ENCODE peak calls at places on chromosomes 7 and 10, in eight cellular contexts. O is prostate gland, W is gastrocnemius medialis, F is body of pancreas, Y is spleen, K is heart left ventricle, L is upper lobe of left lung, R is uterus. D is an unnamed sample.

GRCh38 chr7:157523371-157523765 is 186.6 kb downstream of the DNAJB6 start:
- DNase-seq in O (no peak), W (no peak), F (no peak), Y (peak), K (no peak), L (no peak), R (no peak), D (no peak)

GRCh38 chr10:11354823-11355222 is 256.6 kb downstream of the USP6NL start:
- DNase-seq in O (no peak), W (no peak), F (no peak), Y (no peak), K (no peak), L (no peak), R (no peak), D (no peak)

GRCh38 chr7:86926732-86927131 is 132.7 kb downstream of the ELAPOR2 start:
- DNase-seq in O (no peak), W (no peak), F (peak), Y (no peak), K (no peak), L (no peak), R (peak), D (no peak)

GRCh38 chr7:27997188-27997707 is 183.3 kb downstream of the JAZF1 start:
- DNase-seq in O (no peak), W (no peak), F (no peak), Y (no peak), K (no peak), L (no peak), R (no peak), D (no peak)

GRCh38 chr10:133006202-133006601 is 63.8 kb upstream of the CFAP46 start:
- DNase-seq in O (no peak), W (no peak), F (no peak), Y (no peak), K (no peak), L (no peak), R (no peak), D (no peak)

GRCh38 chr7:13800694-13801448 is 188.6 kb downstream of the ETV1 start:
- DNase-seq in O (no peak), W (no peak), F (no peak), Y (no peak), K (no peak), L (peak), R (no peak), D (no peak)

GRCh38 chr7:1705856-1706255 is 35.8 kb downstream of the ELFN1 start:
- DNase-seq in O (no peak), W (no peak), F (no peak), Y (peak), K (no peak), L (peak), R (no peak), D (no peak)

GRCh38 chr7:92025260-92025659 is 84.6 kb downstream of the AKAP9 start:
- DNase-seq in O (no peak), W (no peak), F (no peak), Y (no peak), K (no peak), L (no peak), R (no peak), D (no peak)

GRCh38 chr7:23598321-23598720 is 1.1 kb downstream of the CCDC126 start:
- DNase-seq in O (no peak), W (no peak), F (no peak), Y (no peak), K (no peak), L (no peak), R (no peak), D (no peak)

GRCh38 chr7:92075455-92076158 is 58.7 kb downstream of the CYP51A1 start:
- DNase-seq in O (no peak), W (no peak), F (no peak), Y (no peak), K (no peak), L (no peak), R (no peak), D (no peak)

GRCh38 chr10:124693396-124693795 is 50.8 kb downstream of the FAM53B start:
- DNase-seq in O (no peak), W (peak), F (no peak), Y (no peak), K (no peak), L (no peak), R (no peak), D (no peak)
- TF ChIP-seq POLR2A in O (no peak), W (peak), F (no peak), Y (no peak), K (no peak), L (no peak), R (no peak), D (no peak)

DNA sequence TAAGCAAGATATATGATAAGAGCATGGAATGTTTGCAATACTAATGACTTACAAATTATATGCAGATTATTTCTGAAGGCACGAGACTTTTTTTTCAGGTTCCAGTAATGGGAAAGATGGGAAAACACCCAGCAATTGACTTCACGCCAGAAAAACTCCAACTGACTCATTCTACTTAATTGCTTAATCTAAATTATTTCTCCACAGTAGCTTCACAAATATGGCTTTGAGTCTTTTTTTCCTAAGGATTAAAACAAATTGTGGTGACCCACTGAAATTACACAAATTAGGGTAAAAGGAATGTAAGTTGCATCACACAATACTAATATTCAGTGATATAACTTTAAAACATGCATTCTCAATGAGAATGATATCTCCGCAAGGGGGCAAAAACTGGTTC is 138.7 kb downstream of the GNAI1 start:
- DNase-seq in O (no peak), W (no peak), F (no peak), Y (no peak), K (no peak), L (no peak), R (no peak), D (no peak)
- H3K27ac ChIP-seq in O (no peak), W (no peak), F (no peak), Y (no peak), K (no peak), L (no peak), R (no peak), D (no peak)

GRCh38 chr7:156237614-156238013 is 403.0 kb upstream of the RNF32 start:
- DNase-seq in O (no peak), W (no peak), F (no peak), Y (no peak), K (no peak), L (no peak), R (no peak), D (no peak)

GRCh38 chr7:156236936-156237599 is 403.5 kb upstream of the RNF32 start:
- DNase-seq in O (no peak), W (no peak), F (no peak), Y (no peak), K (no peak), L (no peak), R (no peak), D (no peak)

GRCh38 chr7:156234192-156234591 is 406.4 kb upstream of the RNF32 start:
- DNase-seq in O (no peak), W (no peak), F (no peak), Y (no peak), K (no peak), L (no peak), R (no peak), D (no peak)

GRCh38 chr7:156234666-156235494 is 405.7 kb upstream of the RNF32 start:
- DNase-seq in O (no peak), W (no peak), F (no peak), Y (no peak), K (no peak), L (no peak), R (no peak), D (no peak)

DNA sequence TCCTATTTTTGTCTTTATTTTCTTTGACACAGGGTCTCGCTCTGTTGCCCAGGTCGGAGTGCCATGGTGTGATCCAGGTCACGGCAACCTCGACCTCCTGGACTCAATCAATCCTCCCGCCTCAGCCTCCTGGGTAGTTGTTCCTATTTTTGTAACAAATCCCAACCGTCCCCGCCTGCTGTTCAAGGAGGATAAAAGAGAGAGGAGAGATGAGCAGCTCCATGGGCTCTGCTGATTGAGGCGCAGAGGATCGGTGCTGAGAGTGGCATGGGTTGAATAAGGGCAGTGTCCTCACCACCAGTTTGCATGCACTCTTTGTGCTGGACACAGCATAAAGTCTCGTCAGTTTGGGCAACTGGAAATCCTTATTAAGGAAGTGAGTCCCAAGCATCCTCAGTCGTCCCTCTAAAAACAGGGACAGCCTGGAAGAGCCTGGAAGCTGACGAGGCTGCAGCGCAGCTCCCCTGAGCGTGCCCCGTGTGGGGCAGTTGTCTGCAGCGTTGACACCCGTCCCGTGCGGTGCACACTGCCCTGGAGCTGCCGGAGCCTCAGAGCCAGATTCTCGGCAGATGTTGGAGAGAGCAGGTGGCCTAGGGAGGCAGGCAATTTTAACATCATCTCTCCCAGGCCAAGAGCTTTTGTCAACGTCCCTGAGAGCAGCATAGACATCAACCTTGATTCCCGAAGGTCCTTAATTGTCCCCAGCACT is 404.2 kb upstream of the RNF32 start:
- DNase-seq in O (no peak), W (no peak), F (no peak), Y (no peak), K (no peak), L (no peak), R (no peak), D (no peak)
- TF ChIP-seq POLR2A in O (no peak), W (no peak), F (no peak), Y (no peak), K (no peak), L (no peak), R (no peak), D (no peak)

DNA sequence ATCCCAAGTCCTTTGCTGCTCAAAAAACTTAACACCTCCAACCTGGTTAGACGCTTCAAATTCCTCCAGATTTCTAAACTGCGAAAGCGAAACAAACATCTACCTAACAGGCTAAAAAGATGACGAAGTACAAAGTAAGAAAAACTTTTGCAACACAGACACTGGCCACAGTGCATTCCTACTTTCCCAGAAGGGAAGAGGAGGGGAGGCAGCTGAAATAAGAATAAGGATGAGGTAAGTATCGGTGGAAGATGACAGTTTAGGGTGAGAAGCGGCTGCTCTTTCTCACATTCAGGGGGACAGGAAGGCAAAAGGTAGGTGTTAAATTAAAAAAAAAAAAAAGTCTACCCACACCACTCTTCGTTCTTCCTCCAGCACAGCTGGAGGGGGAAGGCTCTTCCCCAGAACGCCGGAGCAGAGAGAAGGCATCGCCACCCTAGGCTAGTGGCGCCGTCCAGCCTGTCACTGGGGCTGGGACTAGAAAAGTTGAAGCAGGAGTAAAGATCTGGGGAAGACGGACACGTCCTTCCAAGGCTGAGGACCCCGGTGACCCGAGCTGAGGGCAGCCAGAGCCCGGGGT is 909 bp downstream of the DNAJC1 start:
- DNase-seq in O (peak), W (no peak), F (no peak), Y (no peak), K (no peak), L (no peak), R (no peak), D (no peak)
- H3K27ac ChIP-seq in O (peak), W (peak), F (peak), Y (peak), K (peak), L (peak), R (peak), D (peak)

DNA sequence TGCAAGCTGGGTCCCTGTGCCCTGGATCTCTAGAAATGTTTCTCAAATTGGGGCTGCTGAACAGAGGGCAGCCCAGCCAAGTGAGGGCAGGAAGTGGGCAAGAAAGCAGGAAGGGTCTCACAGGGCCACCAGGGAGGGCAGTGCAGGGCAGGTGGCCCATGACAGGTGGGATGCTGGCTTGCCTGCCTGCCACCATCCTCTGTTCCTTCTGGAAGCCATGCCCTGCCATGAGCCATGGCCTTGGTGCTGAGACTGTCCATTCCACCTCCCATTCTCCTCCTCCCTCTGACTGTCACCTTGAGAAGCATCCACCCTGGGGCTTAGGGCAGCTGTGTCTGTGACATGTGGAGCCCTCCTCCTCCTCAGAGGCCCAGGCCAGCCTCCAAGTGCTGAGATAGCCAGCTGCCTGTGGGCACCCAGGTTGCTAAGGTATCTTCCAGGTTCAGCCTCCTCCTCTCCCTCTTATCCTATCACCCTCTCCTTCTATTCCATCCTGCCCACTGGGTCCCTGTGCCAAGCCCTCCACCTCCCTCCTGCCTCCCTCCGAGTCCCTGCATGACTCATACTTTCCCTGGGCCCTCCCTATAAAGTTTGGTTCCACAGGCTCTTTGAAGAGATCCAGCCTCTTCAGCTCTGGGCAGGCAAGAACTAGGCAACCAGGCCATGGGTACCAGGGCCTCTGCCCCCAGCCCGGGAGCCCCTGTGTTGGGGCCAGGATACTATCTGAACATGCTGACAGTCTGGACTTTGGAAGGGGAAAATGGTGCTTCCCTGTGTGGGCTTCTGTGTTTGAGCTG is 1.3 kb downstream of the VSIR start:
- DNase-seq in O (peak), W (peak), F (peak), Y (no peak), K (peak), L (peak), R (peak), D (no peak)
- TF ChIP-seq POLR2A in O (peak), W (peak), F (peak), Y (no peak), K (no peak), L (no peak), R (peak), D (peak)

D was measured in esophagus squamous epithelium.